ENCODE peak calls at places on chromosome 13, in four cellular contexts. One of them, this sample, is unnamed.

GRCh38 chr13:91115776-91116175 is 231.7 kb upstream of the MIR17HG start:
- DNase-seq in stomach: no peak
- DNase-seq in transverse colon: no peak
- DNase-seq in K562: no peak
- DNase-seq in this sample: no peak

GRCh38 chr13:31166591-31166990 is 4.9 kb upstream of the HSPH1 start:
- DNase-seq in K562: no peak
- DNase-seq in stomach: no peak
- DNase-seq in transverse colon: no peak
- DNase-seq in this sample: no peak

GRCh38 chr13:92727118-92727517 is 499.5 kb upstream of the GPC6 start:
- DNase-seq in stomach: no peak
- DNase-seq in K562: no peak
- DNase-seq in transverse colon: no peak
- DNase-seq in this sample: no peak

GRCh38 chr13:100235311-100235901 is 146.5 kb downstream of the PCCA start:
- DNase-seq in stomach: no peak
- DNase-seq in K562: peak; percentile 44
- DNase-seq in transverse colon: no peak
- DNase-seq in this sample: no peak

GRCh38 chr13:31101511-31102170 is 60.1 kb downstream of the HSPH1 start:
- DNase-seq in transverse colon: no peak
- DNase-seq in stomach: no peak
- DNase-seq in K562: no peak
- DNase-seq in this sample: no peak

GRCh38 chr13:99386495-99386894 is 79.3 kb upstream of the GPR183 start:
- DNase-seq in stomach: no peak
- DNase-seq in K562: no peak
- DNase-seq in transverse colon: no peak
- DNase-seq in this sample: no peak

GRCh38 chr13:87999791-88000190 is 328.6 kb downstream of the SLITRK5 start:
- DNase-seq in K562: no peak
- DNase-seq in stomach: no peak
- DNase-seq in transverse colon: no peak
- DNase-seq in this sample: no peak

GRCh38 chr13:108621421-108621820 is 8.0 kb upstream of the MYO16 start:
- DNase-seq in stomach: no peak
- DNase-seq in transverse colon: no peak
- DNase-seq in K562: no peak
- DNase-seq in this sample: no peak

GRCh38 chr13:113903361-113903760 is 39.5 kb upstream of the GAS6 start:
- DNase-seq in K562: no peak
- DNase-seq in transverse colon: no peak
- DNase-seq in stomach: peak; percentile 25
- DNase-seq in this sample: no peak

GRCh38 chr13:31956944-31957644 is 74.5 kb upstream of the FRY start:
- DNase-seq in stomach: no peak
- DNase-seq in transverse colon: no peak
- DNase-seq in K562: no peak
- DNase-seq in this sample: no peak

GRCh38 chr13:65892859-65893258 is 1337.3 kb downstream of the PCDH9 start:
- DNase-seq in K562: no peak
- DNase-seq in stomach: no peak
- DNase-seq in transverse colon: no peak
- DNase-seq in this sample: no peak

GRCh38 chr13:33349996-33350826 is 64.7 kb upstream of the STARD13 start:
- DNase-seq in transverse colon: peak; percentile 60
- DNase-seq in K562: no peak
- DNase-seq in stomach: peak; percentile 66
- DNase-seq in this sample: peak; percentile 88

GRCh38 chr13:28475916-28476725 is 18.8 kb downstream of the FLT1 start:
- DNase-seq in K562: peak; percentile 52
- DNase-seq in stomach: no peak
- DNase-seq in transverse colon: no peak
- DNase-seq in this sample: no peak

GRCh38 chr13:42405665-42406390 is 133.9 kb downstream of the AKAP11 start:
- DNase-seq in transverse colon: no peak
- DNase-seq in K562: no peak
- DNase-seq in stomach: no peak
- DNase-seq in this sample: no peak

GRCh38 chr13:37510441-37510840 is 88.1 kb downstream of the POSTN start:
- DNase-seq in K562: no peak
- DNase-seq in stomach: no peak
- DNase-seq in transverse colon: no peak
- DNase-seq in this sample: no peak

GRCh38 chr13:60463787-60464186 is 66.8 kb downstream of the TDRD3 start:
- DNase-seq in K562: no peak
- DNase-seq in stomach: no peak
- DNase-seq in transverse colon: no peak
- DNase-seq in this sample: no peak

GRCh38 chr13:99275093-99275469 is 16.9 kb upstream of the GPR18 start:
- DNase-seq in stomach: no peak
- DNase-seq in K562: no peak
- DNase-seq in transverse colon: no peak
- DNase-seq in this sample: no peak

GRCh38 chr13:98542568-98543379 is 34.1 kb downstream of the STK24 start:
- DNase-seq in K562: no peak
- DNase-seq in transverse colon: no peak
- DNase-seq in stomach: no peak
- DNase-seq in this sample: peak; percentile 52

GRCh38 chr13:32079586-32079985 is 48.0 kb downstream of the FRY start:
- DNase-seq in stomach: no peak
- DNase-seq in transverse colon: no peak
- DNase-seq in K562: no peak
- DNase-seq in this sample: no peak

GRCh38 chr13:44142540-44142867 is 231.1 kb upstream of the SERP2 start:
- DNase-seq in stomach: no peak
- DNase-seq in K562: no peak
- DNase-seq in transverse colon: no peak
- DNase-seq in this sample: no peak

GRCh38 chr13:114054269-114054668 is 78.2 kb downstream of the RASA3 start:
- DNase-seq in transverse colon: no peak
- DNase-seq in K562: peak; percentile 62
- DNase-seq in stomach: no peak
- DNase-seq in this sample: no peak

GRCh38 chr13:33236021-33236420 is 49.5 kb downstream of the STARD13 start:
- DNase-seq in K562: no peak
- DNase-seq in transverse colon: no peak
- DNase-seq in stomach: no peak
- DNase-seq in this sample: no peak

GRCh38 chr13:28548872-28549271 is 53.9 kb upstream of the FLT1 start:
- DNase-seq in K562: no peak
- DNase-seq in stomach: no peak
- DNase-seq in transverse colon: no peak
- DNase-seq in this sample: no peak

GRCh38 chr13:105063676-105064075 is 1471.8 kb downstream of the EFNB2 start:
- DNase-seq in transverse colon: no peak
- DNase-seq in K562: no peak
- DNase-seq in stomach: no peak
- DNase-seq in this sample: no peak

GRCh38 chr13:28220166-28220565 is 81.8 kb downstream of the PAN3 start:
- DNase-seq in stomach: no peak
- DNase-seq in K562: no peak
- DNase-seq in transverse colon: no peak
- DNase-seq in this sample: no peak

GRCh38 chr13:30009411-30009810 is 159.0 kb upstream of the UBL3 start:
- DNase-seq in transverse colon: no peak
- DNase-seq in stomach: no peak
- DNase-seq in K562: no peak
- DNase-seq in this sample: no peak

GRCh38 chr13:85334187-85334586 is 465.0 kb downstream of the SLITRK6 start:
- DNase-seq in K562: no peak
- DNase-seq in transverse colon: no peak
- DNase-seq in stomach: no peak
- DNase-seq in this sample: no peak

GRCh38 chr13:113943821-113944565 is 29.9 kb downstream of the C13orf46 start:
- DNase-seq in transverse colon: no peak
- DNase-seq in K562: no peak
- DNase-seq in stomach: no peak
- DNase-seq in this sample: peak; percentile 48

GRCh38 chr13:108463365-108463764 is 166.0 kb upstream of the MYO16 start:
- DNase-seq in stomach: no peak
- DNase-seq in transverse colon: no peak
- DNase-seq in K562: no peak
- DNase-seq in this sample: no peak

GRCh38 chr13:98504371-98504963 is 72.4 kb downstream of the STK24 start:
- DNase-seq in stomach: no peak
- DNase-seq in transverse colon: no peak
- DNase-seq in K562: no peak
- DNase-seq in this sample: no peak

GRCh38 chr13:50914301-50914700 is 4.7 kb downstream of the RNASEH2B start:
- DNase-seq in K562: no peak
- DNase-seq in stomach: no peak
- DNase-seq in transverse colon: no peak
- DNase-seq in this sample: no peak

GRCh38 chr13:50912851-50913250 is 3.3 kb downstream of the RNASEH2B start:
- DNase-seq in stomach: no peak
- DNase-seq in K562: no peak
- DNase-seq in transverse colon: no peak
- DNase-seq in this sample: no peak

GRCh38 chr13:50911051-50911690 is 1.6 kb downstream of the RNASEH2B start:
- DNase-seq in stomach: no peak
- DNase-seq in K562: peak; percentile 65
- DNase-seq in transverse colon: no peak
- DNase-seq in this sample: no peak

GRCh38 chr13:50910483-50910805 is 853 bp downstream of the RNASEH2B start:
- DNase-seq in K562: peak; percentile 55
- DNase-seq in stomach: no peak
- DNase-seq in transverse colon: no peak
- DNase-seq in this sample: peak; percentile 72

DNA sequence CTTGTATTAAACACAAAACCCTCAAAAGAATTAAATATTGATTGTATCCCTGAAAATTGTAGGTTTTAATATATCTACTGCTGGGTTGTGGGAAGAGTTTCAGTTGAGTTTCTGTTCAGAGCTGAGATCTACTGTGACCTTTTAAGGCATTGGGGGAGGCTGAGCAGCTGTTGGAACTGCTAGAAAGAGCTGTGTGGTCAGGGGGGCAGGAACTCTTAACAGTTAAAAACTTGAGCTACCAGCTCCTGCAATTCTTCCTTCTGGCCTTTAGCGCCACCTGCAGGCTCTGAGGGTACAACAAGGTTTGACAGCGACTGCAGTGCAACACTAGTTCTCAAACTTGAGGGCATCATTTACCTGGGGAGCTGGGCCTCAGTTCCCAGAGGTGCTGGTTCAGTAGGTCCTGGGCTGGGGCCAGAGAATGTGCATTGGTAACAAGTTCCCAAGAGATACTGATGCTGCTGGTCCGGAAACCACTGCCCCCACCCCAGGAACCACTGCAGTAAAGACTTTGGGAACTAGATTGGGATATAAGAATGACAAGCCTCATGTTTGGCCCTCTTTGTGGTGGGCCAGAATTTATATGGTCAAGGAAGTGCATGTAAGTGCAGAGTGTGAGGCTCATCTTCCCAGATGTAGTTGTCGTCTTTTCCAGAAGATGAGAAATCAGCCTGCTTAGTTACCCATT is 2.5 kb downstream of the RNASEH2B start:
- DNase-seq in stomach: peak; percentile 91
- DNase-seq in K562: peak; percentile 91
- DNase-seq in transverse colon: peak; percentile 94
- DNase-seq in this sample: peak; percentile 91
- TF ChIP-seq POLR2A in stomach: no peak
- TF ChIP-seq POLR2A in K562: no peak
- TF ChIP-seq POLR2A in transverse colon: no peak
- TF ChIP-seq POLR2A in this sample: no peak

GRCh38 chr13:110520431-110521295 is 40.9 kb downstream of the RAB20 start:
- DNase-seq in stomach: peak; percentile 68
- DNase-seq in K562: no peak
- DNase-seq in transverse colon: peak; percentile 88
- DNase-seq in this sample: peak; percentile 94
- TF ChIP-seq EP300 in stomach: peak; percentile 96
- TF ChIP-seq EP300 in K562: no peak
- TF ChIP-seq EP300 in transverse colon: peak; percentile 95
- TF ChIP-seq EP300 in this sample: peak; percentile 79

GRCh38 chr13:112724788-112725345 is 35.0 kb downstream of the ATP11A start:
- DNase-seq in K562: no peak
- DNase-seq in stomach: no peak
- DNase-seq in transverse colon: no peak
- DNase-seq in this sample: peak; percentile 34

GRCh38 chr13:112723771-112724170 is 33.9 kb downstream of the ATP11A start:
- DNase-seq in stomach: no peak
- DNase-seq in K562: no peak
- DNase-seq in transverse colon: no peak
- DNase-seq in this sample: peak; percentile 26

GRCh38 chr13:112727581-112727980 is 37.7 kb downstream of the ATP11A start:
- DNase-seq in transverse colon: no peak
- DNase-seq in stomach: no peak
- DNase-seq in K562: no peak
- DNase-seq in this sample: no peak

GRCh38 chr13:112726018-112726767 is 36.4 kb downstream of the ATP11A start:
- DNase-seq in transverse colon: no peak
- DNase-seq in stomach: no peak
- DNase-seq in K562: no peak
- DNase-seq in this sample: peak; percentile 46

GRCh38 chr13:112725346-112726017 is 35.6 kb downstream of the ATP11A start:
- DNase-seq in transverse colon: no peak
- DNase-seq in stomach: no peak
- DNase-seq in K562: no peak
- DNase-seq in this sample: peak; percentile 48
- TF ChIP-seq POLR2AphosphoS5 in transverse colon: no peak
- TF ChIP-seq POLR2AphosphoS5 in stomach: no peak
- TF ChIP-seq POLR2AphosphoS5 in K562: no peak
- TF ChIP-seq POLR2AphosphoS5 in this sample: no peak

DNA sequence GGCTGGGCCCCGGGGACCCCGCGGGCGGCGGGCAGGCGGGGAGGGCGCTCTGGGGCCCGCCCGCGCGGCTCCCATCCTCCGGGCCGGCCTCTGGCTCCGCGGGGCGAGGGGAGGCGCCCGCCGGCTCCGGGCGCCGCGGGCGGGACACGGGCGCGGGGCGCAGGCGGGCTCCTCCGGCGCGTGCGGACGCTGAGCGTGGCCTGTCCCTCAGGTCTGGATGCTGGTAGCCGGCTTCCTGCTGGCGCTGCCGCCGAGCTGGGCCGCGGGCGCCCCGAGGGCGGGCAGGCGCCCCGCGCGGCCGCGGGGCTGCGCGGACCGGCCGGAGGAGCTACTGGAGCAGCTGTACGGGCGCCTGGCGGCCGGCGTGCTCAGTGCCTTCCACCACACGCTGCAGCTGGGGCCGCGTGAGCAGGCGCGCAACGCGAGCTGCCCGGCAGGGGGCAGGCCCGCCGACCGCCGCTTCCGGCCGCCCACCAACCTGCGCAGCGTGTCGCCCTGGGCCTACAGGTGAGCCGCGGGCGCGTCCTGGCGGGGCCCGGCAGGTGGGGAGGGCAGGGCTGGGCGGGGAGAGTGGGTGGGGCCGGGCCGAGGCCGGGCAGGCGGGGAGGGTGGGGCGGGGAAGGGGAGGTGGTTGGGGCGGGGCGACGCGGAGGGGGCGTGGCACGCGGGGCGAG is 423 bp downstream of the IL17D start:
- DNase-seq in transverse colon: peak; percentile 87
- DNase-seq in stomach: peak; percentile 84
- DNase-seq in K562: peak; percentile 71
- DNase-seq in this sample: peak; percentile 88
- TF ChIP-seq POLR2A in transverse colon: no peak
- TF ChIP-seq POLR2A in stomach: no peak
- TF ChIP-seq POLR2A in K562: no peak
- TF ChIP-seq POLR2A in this sample: no peak